ENCODE peak calls at places on chromosomes 3 and 15, in seven cellular contexts. D is A549; P is AG04449; A is fibroblast of lung; J is CD8-positive, alpha-beta T cell; Y is WTC11; U is cardiac fibroblast. R is an unnamed sample.

GRCh38 chr3:139136459-139137190 is 91.9 kb upstream of the PRR23C start:
- DNase-seq in D (no peak), P (no peak), A (no peak), J (no peak), Y (no peak), U (no peak), R (no peak)

GRCh38 chr3:11199902-11200678 is 45.8 kb downstream of the HRH1 start:
- DNase-seq in D (no peak), P (no peak), A (no peak), J (no peak), Y (no peak), U (no peak), R (no peak)

GRCh38 chr3:135239485-135239884 is 444.4 kb downstream of the EPHB1 start:
- DNase-seq in D (no peak), P (no peak), A (no peak), J (no peak), Y (no peak), U (no peak), R (no peak)

GRCh38 chr3:71152892-71153265 is 430.6 kb downstream of the FOXP1 start:
- DNase-seq in D (no peak), P (no peak), A (no peak), J (no peak), Y (peak), U (no peak), R (no peak)

GRCh38 chr3:178475062-178475461 is 61.2 kb upstream of the KCNMB2 start:
- DNase-seq in D (no peak), P (no peak), A (no peak), J (no peak), Y (no peak), U (no peak), R (no peak)

GRCh38 chr3:188326111-188326510 is 172.2 kb downstream of the LPP start:
- DNase-seq in D (no peak), P (no peak), A (peak), J (no peak), Y (no peak), U (peak), R (no peak)

GRCh38 chr3:156749244-156749643 is 74.9 kb downstream of the TIPARP start:
- DNase-seq in D (no peak), P (no peak), A (peak), J (no peak), Y (no peak), U (peak), R (no peak)

GRCh38 chr3:46542344-46542743 is 23.8 kb downstream of the LRRC2 start:
- DNase-seq in D (no peak), P (no peak), A (no peak), J (no peak), Y (no peak), U (no peak), R (no peak)

GRCh38 chr3:123803521-123803920 is 80.6 kb downstream of the MYLK start:
- DNase-seq in D (no peak), P (no peak), A (no peak), J (no peak), Y (peak), U (no peak), R (no peak)

GRCh38 chr3:120160050-120160449 is 65.8 kb upstream of the GSK3B start:
- DNase-seq in D (peak), P (peak), A (peak), J (no peak), Y (peak), U (peak), R (peak)

GRCh38 chr3:44001072-44001471 is 240.6 kb upstream of the TOPAZ1 start:
- DNase-seq in D (no peak), P (no peak), A (peak), J (no peak), Y (no peak), U (no peak), R (no peak)

GRCh38 chr3:44000586-44000985 is 241.1 kb upstream of the TOPAZ1 start:
- DNase-seq in D (peak), P (no peak), A (peak), J (no peak), Y (no peak), U (peak), R (peak)

GRCh38 chr3:43999920-44000319 is 241.8 kb upstream of the TOPAZ1 start:
- DNase-seq in D (no peak), P (no peak), A (no peak), J (no peak), Y (no peak), U (no peak), R (no peak)

GRCh38 chr3:43998841-43999805 is 242.6 kb upstream of the TOPAZ1 start:
- DNase-seq in D (peak), P (no peak), A (peak), J (no peak), Y (peak), U (peak), R (peak)

GRCh38 chr3:44003801-44004200 is 237.9 kb upstream of the TOPAZ1 start:
- DNase-seq in D (no peak), P (no peak), A (no peak), J (no peak), Y (no peak), U (no peak), R (no peak)
- TF ChIP-seq CTCF in D (no peak), P (no peak), A (no peak), J (no peak), Y (no peak), U (no peak), R (no peak)

GRCh38 chr15:29126821-29127461 is 142.7 kb downstream of the NSMCE3 start:
- DNase-seq in D (peak), P (no peak), A (no peak), J (no peak), Y (peak), U (no peak), R (no peak)
- TF ChIP-seq CTCF in D (no peak), P (no peak), A (no peak), J (no peak), Y (no peak), U (no peak), R (no peak)

GRCh38 chr3:63910873-63911272 is 1.3 kb downstream of the SCAANT1 start:
- DNase-seq in D (no peak), P (no peak), A (peak), J (no peak), Y (no peak), U (no peak), R (no peak)

GRCh38 chr3:63908776-63909175 is 3.4 kb downstream of the SCAANT1 start:
- DNase-seq in D (no peak), P (no peak), A (no peak), J (no peak), Y (no peak), U (no peak), R (no peak)

GRCh38 chr3:63905731-63906620 is 6.2 kb downstream of the SCAANT1 start:
- DNase-seq in D (no peak), P (no peak), A (no peak), J (no peak), Y (no peak), U (no peak), R (no peak)

GRCh38 chr3:63909431-63909830 is 2.8 kb downstream of the SCAANT1 start:
- DNase-seq in D (no peak), P (no peak), A (peak), J (no peak), Y (no peak), U (peak), R (no peak)

DNA sequence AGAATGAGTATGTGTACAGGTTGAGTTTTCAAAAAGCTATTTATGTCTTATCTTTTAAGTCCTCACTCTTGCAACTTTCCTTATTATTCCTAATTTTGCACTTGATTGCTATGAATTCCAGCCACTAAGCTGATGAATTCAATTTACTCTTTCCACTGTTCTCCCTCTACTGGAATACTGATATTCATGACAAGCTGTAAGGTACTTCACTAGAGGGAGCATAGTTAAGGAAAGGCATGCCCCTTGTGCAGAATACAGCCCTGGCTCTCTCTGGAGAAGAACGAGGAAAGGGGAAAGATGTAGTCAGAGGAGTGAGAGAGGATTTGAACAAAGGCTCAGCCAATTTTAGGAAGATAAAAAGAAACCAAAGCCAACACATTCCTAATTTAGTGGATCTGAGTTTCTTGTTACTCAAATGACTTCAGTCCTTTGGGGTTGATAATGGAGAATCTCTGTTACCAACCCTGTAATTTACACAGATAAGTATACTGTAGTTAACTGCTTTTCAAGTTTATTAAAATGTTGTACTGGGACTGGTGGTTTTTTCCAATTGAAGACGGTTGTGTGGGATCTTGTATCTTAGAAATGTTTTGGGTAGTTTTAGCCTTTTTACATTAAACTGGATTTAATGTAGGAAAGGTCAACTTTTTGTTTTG is 4.0 kb downstream of the SCAANT1 start:
- DNase-seq in D (peak), P (no peak), A (peak), J (no peak), Y (no peak), U (peak), R (no peak)
- TF ChIP-seq CTCF in D (no peak), P (peak), A (peak), J (no peak), Y (no peak), U (peak), R (peak)

DNA sequence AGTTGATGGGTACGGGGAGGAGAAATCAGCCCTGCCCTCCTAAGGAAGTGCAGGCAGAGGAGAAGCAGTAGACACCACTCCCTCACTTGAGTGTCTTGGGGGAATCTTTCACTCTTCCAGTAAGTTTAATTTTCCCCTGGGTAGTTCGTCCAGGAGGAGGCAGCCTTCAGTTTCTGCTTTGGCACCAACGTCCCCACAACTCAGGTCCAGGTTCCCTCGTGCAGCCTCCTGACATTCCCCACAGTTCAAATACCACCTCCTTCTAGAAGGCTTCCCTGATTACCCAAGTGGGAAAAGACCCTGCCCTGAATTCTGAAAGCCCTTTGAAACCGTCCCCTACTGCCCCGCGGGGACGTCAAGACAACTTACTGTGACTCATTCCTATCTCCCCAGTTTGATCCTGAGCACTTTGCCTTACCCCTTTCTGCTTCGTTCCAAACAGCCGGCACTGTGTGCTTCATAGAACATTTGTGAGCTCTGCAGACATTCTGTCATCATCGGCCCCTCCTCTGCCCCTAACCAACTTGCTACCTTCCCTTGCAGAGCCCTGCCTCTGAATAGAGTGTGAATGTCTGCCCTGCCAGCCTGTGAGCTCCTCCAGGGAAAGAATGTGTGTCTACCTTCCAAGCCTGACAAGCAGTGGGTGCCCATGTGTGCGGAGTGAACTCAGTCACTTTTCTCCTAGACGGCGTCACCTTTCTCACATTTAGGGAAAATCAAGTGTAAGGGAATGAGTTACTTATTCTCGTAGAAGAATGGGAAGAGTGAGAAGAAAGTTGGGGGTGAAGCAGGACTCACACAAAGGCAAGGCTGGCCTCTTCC is 14.5 kb upstream of the SRP14 start:
- DNase-seq in D (no peak), P (no peak), A (no peak), J (no peak), Y (no peak), U (no peak), R (no peak)
- TF ChIP-seq CTCF in D (no peak), P (no peak), A (peak), J (no peak), Y (no peak), U (no peak), R (no peak)

GRCh38 chr15:36567445-36567844 is 12.0 kb upstream of the CDIN1 start:
- DNase-seq in D (no peak), P (no peak), A (no peak), J (no peak), Y (no peak), U (no peak), R (no peak)
- TF ChIP-seq CTCF in D (no peak), P (no peak), A (no peak), J (no peak), Y (no peak), U (no peak), R (no peak)

GRCh38 chr3:38713121-38713520 is 63.6 kb upstream of the SCN5A start:
- DNase-seq in D (no peak), P (no peak), A (no peak), J (no peak), Y (no peak), U (no peak), R (no peak)

GRCh38 chr3:38711321-38711720 is 61.8 kb upstream of the SCN5A start:
- DNase-seq in D (no peak), P (no peak), A (no peak), J (no peak), Y (no peak), U (no peak), R (no peak)

GRCh38 chr3:38702231-38702630 is 52.7 kb upstream of the SCN5A start:
- DNase-seq in D (no peak), P (no peak), A (no peak), J (no peak), Y (no peak), U (no peak), R (no peak)

GRCh38 chr3:38706961-38707360 is 57.5 kb upstream of the SCN5A start:
- DNase-seq in D (no peak), P (no peak), A (no peak), J (no peak), Y (no peak), U (no peak), R (no peak)

DNA sequence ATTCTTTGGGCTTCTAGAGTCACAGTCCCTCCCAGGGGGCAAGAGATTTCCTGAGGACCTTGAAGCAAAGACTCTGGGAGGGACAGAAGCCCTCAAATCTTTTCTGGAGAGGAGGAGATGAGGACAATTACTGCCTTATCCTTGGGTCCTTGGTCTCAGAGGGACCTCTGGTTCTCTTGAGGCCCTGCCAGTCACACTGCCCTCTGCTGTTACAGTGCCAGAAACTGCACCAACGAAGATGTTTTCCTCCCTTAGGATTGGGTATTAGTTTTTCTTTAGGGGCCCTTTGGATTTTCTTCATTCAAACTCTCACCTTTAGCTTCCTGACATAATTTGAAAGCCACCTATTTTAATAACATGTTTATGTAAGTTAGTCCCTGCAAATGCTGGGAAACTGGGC is 58.2 kb upstream of the SCN5A start:
- DNase-seq in D (peak), P (no peak), A (no peak), J (no peak), Y (peak), U (no peak), R (no peak)
- TF ChIP-seq CTCF in D (no peak), P (peak), A (peak), J (no peak), Y (no peak), U (peak), R (peak)

DNA sequence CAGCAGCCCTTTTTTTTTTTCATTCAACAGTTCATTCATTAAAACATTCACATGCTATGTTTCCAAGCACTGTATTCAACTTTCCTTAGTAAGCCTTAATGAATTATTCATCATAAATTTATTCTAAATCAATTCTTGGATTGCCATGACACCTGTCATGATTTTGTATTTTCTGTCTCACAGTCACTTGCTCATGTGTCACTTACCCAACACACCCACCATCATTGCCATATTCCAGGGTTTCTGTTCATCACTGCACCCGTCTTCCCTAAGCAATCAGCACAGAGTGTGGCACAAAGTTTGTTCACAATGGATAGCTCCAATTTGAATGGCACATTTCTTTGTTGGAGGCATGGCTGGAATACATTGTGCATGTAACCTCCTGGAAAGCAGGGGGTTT is 27.2 kb downstream of the CPNE4 start:
- DNase-seq in D (no peak), P (no peak), A (no peak), J (no peak), Y (no peak), U (no peak), R (no peak)
- TF ChIP-seq CTCF in D (no peak), P (no peak), A (no peak), J (no peak), Y (no peak), U (no peak), R (no peak)

GRCh38 chr3:48338635-48339034 is 5.2 kb upstream of the SPINK8 start:
- DNase-seq in D (no peak), P (no peak), A (no peak), J (no peak), Y (no peak), U (no peak), R (no peak)
- TF ChIP-seq CTCF in D (no peak), P (no peak), A (no peak), J (no peak), Y (no peak), U (no peak), R (no peak)

DNA sequence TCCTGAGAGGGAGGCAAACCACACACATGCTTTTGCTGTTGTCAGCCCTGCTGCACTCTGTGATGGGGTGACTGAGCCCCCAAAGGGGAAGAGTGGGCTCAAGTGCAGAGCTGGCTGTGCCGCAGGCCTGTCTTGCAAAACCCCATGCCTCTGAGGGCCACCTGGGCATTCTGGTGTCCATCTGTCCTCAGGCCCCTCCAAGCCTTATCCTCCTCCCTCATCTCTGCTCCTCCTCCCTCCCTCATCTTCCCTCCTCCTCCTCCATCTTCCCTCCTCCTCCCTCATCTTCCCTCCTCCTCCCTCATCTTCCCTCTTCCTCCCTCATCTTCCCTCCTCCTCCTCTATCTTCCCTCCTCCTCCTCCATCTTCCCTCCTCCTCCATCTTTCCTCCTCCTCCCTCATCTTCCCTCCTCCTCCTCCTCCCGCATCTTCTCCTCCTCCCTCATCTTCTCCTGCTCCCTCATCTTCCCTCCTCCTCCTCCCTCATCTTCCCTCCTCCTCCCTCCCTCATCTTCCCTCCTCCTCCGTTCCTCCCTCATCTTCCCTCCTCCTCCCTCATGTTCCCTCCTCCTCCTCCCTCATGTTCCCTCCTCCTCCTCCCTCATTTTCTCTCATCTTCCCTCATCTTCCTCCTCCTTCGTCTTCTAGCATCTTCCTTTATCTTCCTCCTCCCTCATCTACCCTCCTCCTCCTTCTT is 40.6 kb downstream of the CHDH start:
- DNase-seq in D (no peak), P (no peak), A (no peak), J (no peak), Y (no peak), U (no peak), R (no peak)
- TF ChIP-seq CTCF in D (no peak), P (no peak), A (no peak), J (no peak), Y (no peak), U (no peak), R (no peak)